ENCODE peak calls at places on chromosomes 6 and 20, in eight cellular contexts. D is dorsolateral prefrontal cortex, T is GM13977, G is cardiac muscle cell, Q is left lung, O is transverse colon, Y is stomach, V is neural crest cell. E is an unnamed sample.
A peak's percentile ranks its signal among the peaks of the same experiment; 100 is the strongest.

GRCh38 chr20:63128956-63129355 is 87.0 kb downstream of the YTHDF1 start:
- DNase-seq in D (no peak), T (no peak), G (no peak), Q (peak; percentile 15), O (no peak), Y (no peak), V (no peak), E (no peak)

GRCh38 chr6:75800133-75800532 is 51.1 kb downstream of the MYO6 start:
- DNase-seq in D (no peak), T (no peak), G (no peak), Q (no peak), O (no peak), Y (no peak), V (no peak), E (no peak)

GRCh38 chr6:10759312-10759839 is 11.8 kb downstream of the TMEM14B start:
- DNase-seq in D (no peak), T (no peak), G (peak; percentile 89), Q (no peak), O (no peak), Y (no peak), V (no peak), E (no peak)

GRCh38 chr6:17630511-17631073 is 30.5 kb downstream of the FAM8A1 start:
- DNase-seq in D (no peak), T (no peak), G (peak; percentile 50), Q (peak; percentile 61), O (peak; percentile 11), Y (no peak), V (no peak), E (no peak)

GRCh38 chr6:24644377-24644776 is 1.6 kb downstream of the KIAA0319 start:
- DNase-seq in D (no peak), T (no peak), G (no peak), Q (no peak), O (no peak), Y (no peak), V (no peak), E (no peak)

GRCh38 chr6:44219053-44219814 is 2.5 kb downstream of the MYMX start:
- DNase-seq in D (peak; percentile 55), T (peak; percentile 89), G (peak; percentile 76), Q (peak; percentile 90), O (peak; percentile 85), Y (peak; percentile 88), V (peak; percentile 73), E (peak; percentile 73)

GRCh38 chr6:140677781-140678528 is 1303.5 kb upstream of the CITED2 start:
- DNase-seq in D (no peak), T (no peak), G (no peak), Q (no peak), O (no peak), Y (no peak), V (no peak), E (no peak)

GRCh38 chr20:45823949-45824835 is 2.9 kb downstream of the TNNC2 start:
- DNase-seq in D (peak; percentile 28), T (peak; percentile 59), G (peak; percentile 57), Q (no peak), O (peak; percentile 72), Y (peak; percentile 62), V (no peak), E (no peak)

GRCh38 chr20:48178607-48179006 is 393.3 kb upstream of the SULF2 start:
- DNase-seq in D (no peak), T (no peak), G (no peak), Q (no peak), O (no peak), Y (no peak), V (peak; percentile 29), E (no peak)

GRCh38 chr6:25497383-25497782 is 154.6 kb upstream of the SCGN start:
- DNase-seq in D (no peak), T (no peak), G (no peak), Q (no peak), O (no peak), Y (no peak), V (no peak), E (no peak)

GRCh38 chr6:154491567-154492470 is 18.7 kb downstream of the CNKSR3 start:
- DNase-seq in D (no peak), T (no peak), G (no peak), Q (no peak), O (no peak), Y (no peak), V (no peak), E (no peak)

GRCh38 chr6:137025786-137026730 is 18.7 kb downstream of the IL20RA start:
- DNase-seq in D (no peak), T (no peak), G (no peak), Q (no peak), O (no peak), Y (no peak), V (no peak), E (no peak)

GRCh38 chr6:141265748-141266647 is 866.7 kb upstream of the GJE1 start:
- DNase-seq in D (no peak), T (no peak), G (peak; percentile 5), Q (no peak), O (no peak), Y (no peak), V (no peak), E (no peak)

GRCh38 chr6:2697291-2697690 is 53.4 kb downstream of the MYLK4 start:
- DNase-seq in D (no peak), T (no peak), G (no peak), Q (no peak), O (no peak), Y (no peak), V (no peak), E (no peak)

GRCh38 chr6:36033935-36034334 is 6.3 kb downstream of the MAPK14 start:
- DNase-seq in D (no peak), T (no peak), G (peak; percentile 19), Q (no peak), O (no peak), Y (no peak), V (no peak), E (peak; percentile 64)

GRCh38 chr20:14521436-14521835 is 184.0 kb upstream of the FLRT3 start:
- DNase-seq in D (no peak), T (no peak), G (no peak), Q (no peak), O (no peak), Y (no peak), V (no peak), E (no peak)

GRCh38 chr20:44423480-44423879 is 52.2 kb upstream of the TTPAL start:
- DNase-seq in D (no peak), T (no peak), G (no peak), Q (no peak), O (no peak), Y (no peak), V (no peak), E (no peak)

GRCh38 chr6:144899161-144899560 is 614.0 kb downstream of the UTRN start:
- DNase-seq in D (no peak), T (no peak), G (peak; percentile 39), Q (no peak), O (no peak), Y (no peak), V (no peak), E (no peak)

GRCh38 chr6:68317366-68317765 is 317.7 kb upstream of the ADGRB3 start:
- DNase-seq in D (no peak), T (no peak), G (no peak), Q (no peak), O (no peak), Y (no peak), V (no peak), E (no peak)

GRCh38 chr6:9136141-9136865 is 701.0 kb upstream of the SLC35B3 start:
- DNase-seq in D (no peak), T (no peak), G (no peak), Q (no peak), O (no peak), Y (no peak), V (no peak), E (no peak)

GRCh38 chr20:35207950-35208611 is 18.4 kb upstream of the MMP24 start:
- DNase-seq in D (peak; percentile 74), T (peak; percentile 68), G (peak; percentile 88), Q (peak; percentile 75), O (peak; percentile 86), Y (peak; percentile 82), V (peak; percentile 94), E (peak; percentile 71)

GRCh38 chr6:12149944-12150510 is 137.9 kb downstream of the HIVEP1 start:
- DNase-seq in D (no peak), T (no peak), G (no peak), Q (no peak), O (no peak), Y (no peak), V (no peak), E (no peak)

GRCh38 chr6:53042112-53042511 is 23.1 kb upstream of the FBXO9 start:
- DNase-seq in D (no peak), T (no peak), G (peak; percentile 83), Q (no peak), O (no peak), Y (no peak), V (no peak), E (no peak)

GRCh38 chr20:31490752-31491151 is 15.7 kb downstream of the REM1 start:
- DNase-seq in D (no peak), T (no peak), G (no peak), Q (no peak), O (no peak), Y (no peak), V (no peak), E (no peak)

GRCh38 chr20:31496761-31497295 is 17.4 kb upstream of the HM13 start:
- DNase-seq in D (no peak), T (no peak), G (peak; percentile 77), Q (peak; percentile 73), O (peak; percentile 22), Y (no peak), V (no peak), E (no peak)

GRCh38 chr20:31497838-31498540 is 16.3 kb upstream of the HM13 start:
- DNase-seq in D (no peak), T (no peak), G (peak; percentile 90), Q (no peak), O (no peak), Y (no peak), V (no peak), E (no peak)

GRCh38 chr20:31489152-31489551 is 14.1 kb downstream of the REM1 start:
- DNase-seq in D (no peak), T (no peak), G (no peak), Q (no peak), O (no peak), Y (no peak), V (no peak), E (no peak)

GRCh38 chr20:31494131-31494530 is 19.0 kb downstream of the REM1 start:
- DNase-seq in D (no peak), T (no peak), G (peak; percentile 73), Q (no peak), O (no peak), Y (no peak), V (peak; percentile 25), E (no peak)
- TF ChIP-seq CTCF in D (no peak), T (no peak), G (peak; percentile 58), Q (no peak), O (no peak), Y (no peak), V (peak; percentile 55), E (peak; percentile 9)

GRCh38 chr20:24820345-24820744 is 128.7 kb upstream of the CST7 start:
- DNase-seq in D (no peak), T (no peak), G (no peak), Q (no peak), O (no peak), Y (no peak), V (no peak), E (no peak)
- TF ChIP-seq CTCF in D (no peak), T (no peak), G (no peak), Q (no peak), O (no peak), Y (no peak), V (no peak), E (no peak)

GRCh38 chr6:30744054-30744805 is at the start of gene IER3:
- DNase-seq in D (peak; percentile 46), T (peak; percentile 81), G (peak; percentile 96), Q (peak; percentile 93), O (peak; percentile 93), Y (peak; percentile 92), V (peak; percentile 62), E (peak; percentile 89)
- TF ChIP-seq CTCF in D (peak; percentile 56), T (peak; percentile 71), G (peak; percentile 65), Q (peak; percentile 48), O (peak; percentile 83), Y (peak; percentile 53), V (peak; percentile 76), E (peak; percentile 64)

GRCh38 chr6:148551226-148551625 is 195.6 kb upstream of the UST start:
- DNase-seq in D (no peak), T (no peak), G (no peak), Q (no peak), O (no peak), Y (no peak), V (no peak), E (no peak)
- TF ChIP-seq CTCF in D (no peak), T (no peak), G (no peak), Q (no peak), O (no peak), Y (no peak), V (no peak), E (no peak)